ENCODE peak calls at places on chromosome 13, in four cellular contexts. N, Y, G and L are unnamed samples.

GRCh38 chr13:44648392-44649117 is 72.4 kb upstream of the TSC22D1 start:
- DNase-seq in G (no peak), Y (no peak), N (no peak), L (no peak)

GRCh38 chr13:102089177-102089576 is 312.7 kb downstream of the FGF14 start:
- DNase-seq in G (no peak), Y (no peak), N (no peak), L (no peak)

GRCh38 chr13:22235285-22235949 is 564.5 kb downstream of the FGF9 start:
- DNase-seq in Y (no peak), G (no peak), N (no peak), L (no peak)

GRCh38 chr13:44271915-44272341 is 101.7 kb upstream of the SERP2 start:
- DNase-seq in G (no peak), Y (no peak), N (no peak), L (no peak)

GRCh38 chr13:41054919-41055619 is 6.2 kb upstream of the WBP4 start:
- DNase-seq in N (no peak), G (no peak), Y (no peak), L (no peak)

GRCh38 chr13:103078145-103078544 is 11.9 kb upstream of the SLC10A2 start:
- DNase-seq in N (no peak), G (no peak), Y (no peak), L (no peak)

GRCh38 chr13:46278474-46278873 is 66.7 kb downstream of the LRRC63 start:
- DNase-seq in Y (no peak), N (no peak), G (no peak), L (no peak)

GRCh38 chr13:50526771-50527567 is 316.5 kb downstream of the DLEU7 start:
- DNase-seq in N (no peak), G (no peak), Y (no peak), L (no peak)

GRCh38 chr13:48236528-48237353 is 3.7 kb downstream of the ITM2B start:
- DNase-seq in G (no peak), Y (no peak), N (no peak), L (no peak)

GRCh38 chr13:26954981-26955380 is 194.4 kb upstream of the GPR12 start:
- DNase-seq in N (no peak), Y (no peak), G (no peak), L (no peak)

GRCh38 chr13:50268500-50268899 is 253.3 kb downstream of the KCNRG start:
- DNase-seq in Y (no peak), G (no peak), N (no peak), L (no peak)

GRCh38 chr13:45361596-45362206 is 20.7 kb upstream of the TPT1 start:
- DNase-seq in G (no peak), Y (no peak), N (no peak), L (no peak)

GRCh38 chr13:48838193-48839000 is 137.3 kb upstream of the FNDC3A start:
- DNase-seq in G (no peak), N (no peak), Y (no peak), L (no peak)

DNA sequence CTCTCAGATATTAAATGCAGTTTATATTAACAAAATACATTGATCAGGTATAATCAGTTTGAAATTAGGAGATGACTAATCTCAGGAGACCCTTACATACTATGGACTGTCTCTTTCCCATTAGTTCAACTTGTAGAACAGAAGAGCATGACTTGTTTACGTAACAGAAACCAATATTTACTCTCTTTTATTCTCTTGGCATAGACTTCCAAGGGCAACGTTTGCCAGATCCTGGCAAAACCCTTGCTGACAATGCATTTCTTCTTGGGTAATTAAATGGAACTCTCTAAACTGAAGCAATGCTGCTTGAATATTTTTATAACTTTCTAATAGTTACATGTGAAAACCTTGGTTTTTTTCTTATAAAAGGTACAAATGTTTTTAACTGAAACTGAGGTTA is 68.3 kb upstream of the MYO16 start:
- DNase-seq in N (no peak), G (no peak), Y (no peak), L (no peak)
- H3K9me3 ChIP-seq in N (no peaks in the 10 kb centered on the region), G (no peaks in the 10 kb centered on the region), Y (no peaks in the 10 kb centered on the region), L (no peaks in the 10 kb centered on the region)

GRCh38 chr13:98276486-98276885 is 99.4 kb upstream of the RNF113B start:
- DNase-seq in Y (no peak), G (no peak), N (no peak), L (no peak)

GRCh38 chr13:98275711-98276171 is 98.7 kb upstream of the RNF113B start:
- DNase-seq in N (no peak), G (no peak), Y (no peak), L (no peak)

GRCh38 chr13:98278068-98278619 is 101.1 kb upstream of the RNF113B start:
- DNase-seq in Y (no peak), G (no peak), N (no peak), L (no peak)

GRCh38 chr13:98280176-98280510 is 103.1 kb upstream of the RNF113B start:
- DNase-seq in N (no peak), G (no peak), Y (no peak), L (no peak)

GRCh38 chr13:98279473-98280175 is 102.6 kb upstream of the RNF113B start:
- DNase-seq in G (no peak), Y (no peak), N (no peak), L (no peak)
- H3K4me1 ChIP-seq in G (peaks cover 42% of the 10 kb centered on the region), Y (no peaks in the 10 kb centered on the region), N (no peaks in the 10 kb centered on the region), L (no peaks in the 10 kb centered on the region)

DNA sequence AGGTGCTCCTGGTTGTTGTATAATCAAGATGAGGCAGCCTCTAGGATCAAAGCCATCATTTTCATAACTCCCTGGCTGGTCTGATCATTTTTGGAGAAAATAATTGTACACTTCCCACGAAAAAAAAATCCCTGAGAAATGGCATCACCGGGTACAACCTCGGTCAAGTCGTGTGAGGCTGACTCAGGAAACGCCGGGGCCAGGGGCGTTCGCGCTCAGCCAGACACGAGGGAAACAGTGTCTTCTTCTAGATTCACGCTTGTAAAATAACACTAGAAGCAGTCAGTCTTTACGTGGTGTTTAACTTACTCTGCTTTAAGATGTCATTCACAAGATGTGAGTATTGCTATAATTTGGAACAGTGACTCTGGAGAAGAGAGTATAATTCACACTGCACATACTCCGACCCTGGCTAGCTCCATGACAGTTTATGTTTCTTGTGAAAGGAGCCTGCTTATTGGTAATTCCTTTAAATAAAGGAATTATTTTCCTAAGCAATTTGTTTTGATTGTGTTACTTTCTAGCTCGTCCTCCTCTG is 109.0 kb upstream of the SOX1 start:
- DNase-seq in N (no peak), G (peak; percentile 20), Y (no peak), L (no peak)
- H3K9me3 ChIP-seq in N (no peaks in the 10 kb centered on the region), G (no peaks in the 10 kb centered on the region), Y (no peaks in the 10 kb centered on the region), L (no peaks in the 10 kb centered on the region)

GRCh38 chr13:110397445-110397844 is 90.4 kb downstream of the COL4A2 start:
- DNase-seq in G (no peak), N (no peak), Y (no peak), L (no peak)
- H3K4me1 ChIP-seq in G (peaks cover 52% of the 10 kb centered on the region), N (no peaks in the 10 kb centered on the region), Y (no peaks in the 10 kb centered on the region), L (no peaks in the 10 kb centered on the region)

GRCh38 chr13:18212873-18213272 is 968.8 kb downstream of the TUBA3C start:
- DNase-seq in G (no peak), Y (no peak), N (no peak), L (no peak)
- H3K9me3 ChIP-seq in G (peaks cover 12% of the 10 kb centered on the region), Y (no peaks in the 10 kb centered on the region), N (no peaks in the 10 kb centered on the region), L (no peaks in the 10 kb centered on the region)

DNA sequence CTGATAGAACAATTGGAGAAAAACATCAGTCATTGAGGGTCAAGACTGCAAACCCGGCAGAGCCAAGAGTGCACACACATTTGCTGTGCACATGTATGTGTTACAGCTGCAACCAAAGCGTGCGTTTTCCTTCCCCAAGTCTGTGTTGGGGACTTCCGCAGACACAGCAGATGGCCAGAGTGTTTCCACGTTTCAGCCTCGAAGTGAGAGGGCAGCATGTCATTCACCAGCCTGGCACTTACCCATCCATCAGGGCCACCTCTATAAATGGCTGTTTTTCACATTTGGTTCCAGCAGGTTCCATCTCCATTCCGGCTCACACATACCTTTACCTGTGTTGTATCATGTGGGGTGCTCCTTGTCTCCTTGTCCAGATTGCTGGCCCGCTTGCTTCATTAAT is 193.0 kb downstream of the TM9SF2 start:
- DNase-seq in N (no peak), G (no peak), Y (no peak), L (no peak)
- H3K4me1 ChIP-seq in N (no peaks in the 10 kb centered on the region), G (no peaks in the 10 kb centered on the region), Y (no peaks in the 10 kb centered on the region), L (no peaks in the 10 kb centered on the region)

DNA sequence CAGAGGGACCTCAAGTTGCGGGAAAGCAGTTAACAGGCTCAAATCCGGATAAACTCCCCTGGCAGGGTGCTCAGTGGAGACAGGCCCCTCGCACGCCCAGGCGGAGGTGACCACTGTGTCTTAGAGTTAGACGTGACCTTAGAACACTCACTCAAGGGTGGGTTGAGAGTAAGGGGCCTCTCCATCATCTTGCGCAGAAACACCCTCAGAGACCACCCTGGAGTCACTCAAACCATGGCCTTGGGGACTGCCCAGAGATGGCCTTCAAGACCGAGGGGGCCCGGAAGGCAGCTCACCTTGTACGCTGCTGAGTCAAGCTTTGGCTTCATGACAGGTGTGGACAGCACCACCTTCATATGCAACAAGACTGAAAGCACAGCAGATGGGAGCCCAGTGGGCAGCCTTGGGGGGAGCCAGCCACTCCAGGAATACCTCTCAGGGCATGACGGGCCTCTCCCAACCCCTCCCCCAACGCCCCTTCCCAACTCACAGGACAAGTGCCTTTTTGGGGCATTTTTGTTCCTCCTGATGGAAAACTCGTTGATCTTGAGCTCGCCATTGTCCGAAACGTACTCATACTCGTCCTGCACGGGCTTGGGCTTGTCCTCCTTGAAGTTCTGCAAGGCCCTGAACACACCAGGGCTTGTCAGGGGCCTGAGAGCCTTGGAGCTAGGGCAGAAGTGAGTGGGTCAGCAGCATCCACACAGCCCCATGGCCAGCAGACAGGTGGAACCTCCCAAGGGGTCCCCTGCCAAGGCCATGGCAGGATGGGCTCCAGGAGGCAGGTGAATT is 229.2 kb downstream of the TUBA3C start:
- DNase-seq in Y (no peak), G (no peak), N (no peak), L (no peak)
- H3K9me3 ChIP-seq in Y (no peaks in the 10 kb centered on the region), G (peaks cover 7% of the 10 kb centered on the region), N (no peaks in the 10 kb centered on the region), L (no peaks in the 10 kb centered on the region)

GRCh38 chr13:67228909-67229308 is 1.2 kb downstream of the PCDH9 start:
- DNase-seq in N (no peak), G (no peak), Y (no peak), L (no peak)
- H3K4me1 ChIP-seq in N (no peaks in the 10 kb centered on the region), G (peaks cover 30% of the 10 kb centered on the region), Y (peaks cover 22% of the 10 kb centered on the region), L (peaks cover 18% of the 10 kb centered on the region)

GRCh38 chr13:63605962-63606361 is 2190.3 kb upstream of the PCDH20 start:
- DNase-seq in G (no peak), Y (no peak), N (no peak), L (no peak)
- H3K9me3 ChIP-seq in G (peaks cover 26% of the 10 kb centered on the region), Y (peaks cover 18% of the 10 kb centered on the region), N (no peaks in the 10 kb centered on the region), L (peaks cover 14% of the 10 kb centered on the region)